ENCODE peak calls at places on chromosomes 5 and 9, in ten cellular contexts. N is endodermal cell; G is CD4-positive, alpha-beta memory T cell; W is Panc1; B is HCT116; V is coronary artery; M is sigmoid colon; P is uterus; A is aorta; X is heart right ventricle. F is an unnamed sample.

GRCh38 chr5:96627792-96628191 is 34.4 kb upstream of the CAST start:
- DNase-seq in N (no peak), G (peak), W (no peak), B (no peak), V (no peak), M (no peak), P (no peak), A (no peak), X (no peak), F (no peak)

GRCh38 chr9:94937214-94937903 is 210.9 kb downstream of the AOPEP start:
- DNase-seq in N (no peak), G (no peak), W (no peak), B (no peak), V (no peak), M (no peak), P (no peak), A (no peak), X (no peak), F (no peak)

GRCh38 chr9:120663380-120663779 is 50.9 kb downstream of the MEGF9 start:
- DNase-seq in N (no peak), G (no peak), W (no peak), B (no peak), V (no peak), M (no peak), P (no peak), A (no peak), X (no peak), F (no peak)

GRCh38 chr5:56460681-56461191 is 227.6 kb upstream of the ANKRD55 start:
- DNase-seq in N (no peak), G (no peak), W (no peak), B (no peak), V (no peak), M (no peak), P (no peak), A (no peak), X (no peak), F (no peak)

GRCh38 chr9:120544441-120544840 is 35.5 kb downstream of the CDK5RAP2 start:
- DNase-seq in N (no peak), G (no peak), W (no peak), B (no peak), V (no peak), M (no peak), P (no peak), A (no peak), X (no peak), F (no peak)

GRCh38 chr9:106717686-106718085 is 145.3 kb upstream of the ZNF462 start:
- DNase-seq in N (no peak), G (no peak), W (no peak), B (peak), V (no peak), M (no peak), P (no peak), A (no peak), X (no peak), F (peak)

GRCh38 chr5:147407094-147407681 is 102.7 kb downstream of the DPYSL3 start:
- DNase-seq in N (no peak), G (no peak), W (no peak), B (no peak), V (peak), M (no peak), P (peak), A (no peak), X (no peak), F (no peak)

GRCh38 chr5:5404376-5404775 is 18.1 kb upstream of the ICE1 start:
- DNase-seq in N (no peak), G (no peak), W (no peak), B (no peak), V (no peak), M (no peak), P (no peak), A (no peak), X (no peak), F (no peak)

GRCh38 chr5:885127-885442 is 7.5 kb downstream of the BRD9 start:
- DNase-seq in N (no peak), G (no peak), W (no peak), B (no peak), V (no peak), M (peak), P (no peak), A (no peak), X (no peak), F (no peak)

GRCh38 chr5:168481330-168481788 is 4.9 kb upstream of the RARS1 start:
- DNase-seq in N (no peak), G (no peak), W (no peak), B (no peak), V (no peak), M (no peak), P (no peak), A (no peak), X (no peak), F (no peak)

GRCh38 chr5:142425286-142426065 is 100.7 kb upstream of the SPRY4 start:
- DNase-seq in N (peak), G (no peak), W (no peak), B (no peak), V (peak), M (no peak), P (no peak), A (no peak), X (no peak), F (no peak)

GRCh38 chr9:81145331-81145963 is 543.9 kb downstream of the TLE1 start:
- DNase-seq in N (no peak), G (no peak), W (no peak), B (no peak), V (no peak), M (no peak), P (no peak), A (no peak), X (no peak), F (no peak)

GRCh38 chr5:100609594-100609993 is 74.4 kb downstream of the FAM174A start:
- DNase-seq in N (no peak), G (no peak), W (no peak), B (no peak), V (no peak), M (no peak), P (no peak), A (no peak), X (no peak), F (no peak)

GRCh38 chr5:145979270-145980223 is 43.2 kb downstream of the SH3RF2 start:
- DNase-seq in N (no peak), G (no peak), W (no peak), B (no peak), V (no peak), M (no peak), P (no peak), A (no peak), X (no peak), F (peak)

GRCh38 chr5:98468188-98468869 is 305.1 kb upstream of the RGMB start:
- DNase-seq in N (no peak), G (no peak), W (peak), B (no peak), V (no peak), M (no peak), P (no peak), A (no peak), X (no peak), F (no peak)

GRCh38 chr5:77449981-77450380 is 42.1 kb downstream of the WDR41 start:
- DNase-seq in N (no peak), G (no peak), W (no peak), B (no peak), V (no peak), M (no peak), P (no peak), A (no peak), X (no peak), F (no peak)

GRCh38 chr5:157918811-157919742 is 60.1 kb upstream of the CLINT1 start:
- DNase-seq in N (no peak), G (peak), W (no peak), B (no peak), V (no peak), M (no peak), P (no peak), A (no peak), X (no peak), F (peak)

GRCh38 chr5:98836175-98836574 is 62.7 kb downstream of the RGMB start:
- DNase-seq in N (no peak), G (no peak), W (no peak), B (no peak), V (no peak), M (no peak), P (no peak), A (no peak), X (no peak), F (no peak)

GRCh38 chr5:124659798-124660197 is 86.6 kb downstream of the ZNF608 start:
- DNase-seq in N (no peak), G (no peak), W (no peak), B (no peak), V (no peak), M (no peak), P (no peak), A (no peak), X (no peak), F (no peak)

GRCh38 chr5:138884094-138884493 is 9.0 kb upstream of the LRRTM2 start:
- DNase-seq in N (peak), G (no peak), W (no peak), B (no peak), V (no peak), M (no peak), P (no peak), A (no peak), X (no peak), F (no peak)

GRCh38 chr9:93126151-93126781 is 7.8 kb downstream of the NINJ1 start:
- DNase-seq in N (peak), G (no peak), W (no peak), B (no peak), V (peak), M (peak), P (peak), A (peak), X (no peak), F (no peak)

GRCh38 chr9:34254966-34255825 is 73.9 kb downstream of the KIF24 start:
- DNase-seq in N (no peak), G (no peak), W (no peak), B (no peak), V (no peak), M (peak), P (peak), A (no peak), X (no peak), F (peak)

GRCh38 chr9:120642129-120642528 is 62.2 kb upstream of the CDK5RAP2 start:
- DNase-seq in N (no peak), G (no peak), W (no peak), B (no peak), V (no peak), M (no peak), P (no peak), A (no peak), X (no peak), F (no peak)

GRCh38 chr5:96247097-96247675 is 185.9 kb downstream of the PCSK1 start:
- DNase-seq in N (peak), G (no peak), W (no peak), B (no peak), V (peak), M (no peak), P (no peak), A (peak), X (peak), F (peak)

GRCh38 chr9:8845376-8845775 is 1045.8 kb upstream of the DMAC1 start:
- DNase-seq in N (no peak), G (no peak), W (no peak), B (no peak), V (no peak), M (no peak), P (no peak), A (no peak), X (peak), F (peak)

GRCh38 chr9:69971643-69972449 is 71.8 kb upstream of the MAMDC2 start:
- DNase-seq in N (peak), G (peak), W (peak), B (peak), V (peak), M (peak), P (peak), A (peak), X (peak), F (peak)

GRCh38 chr9:127960410-127961165 is 20.2 kb downstream of the EEIG1 start:
- DNase-seq in N (no peak), G (no peak), W (no peak), B (no peak), V (no peak), M (no peak), P (no peak), A (no peak), X (no peak), F (no peak)
- H3K27ac ChIP-seq in N (peak), G (peak), W (peak), B (peak), V (no peak), M (peak), P (peak), A (no peak), X (peak), F (peak)

GRCh38 chr5:13508559-13508958 is 435.9 kb downstream of the DNAH5 start:
- DNase-seq in N (no peak), G (no peak), W (no peak), B (no peak), V (no peak), M (no peak), P (no peak), A (no peak), X (no peak), F (no peak)

GRCh38 chr5:13505326-13505725 is 439.2 kb downstream of the DNAH5 start:
- DNase-seq in N (no peak), G (no peak), W (no peak), B (no peak), V (no peak), M (no peak), P (no peak), A (no peak), X (no peak), F (no peak)

GRCh38 chr5:13498279-13498678 is 446.2 kb downstream of the DNAH5 start:
- DNase-seq in N (no peak), G (no peak), W (no peak), B (no peak), V (no peak), M (no peak), P (no peak), A (no peak), X (no peak), F (peak)

DNA sequence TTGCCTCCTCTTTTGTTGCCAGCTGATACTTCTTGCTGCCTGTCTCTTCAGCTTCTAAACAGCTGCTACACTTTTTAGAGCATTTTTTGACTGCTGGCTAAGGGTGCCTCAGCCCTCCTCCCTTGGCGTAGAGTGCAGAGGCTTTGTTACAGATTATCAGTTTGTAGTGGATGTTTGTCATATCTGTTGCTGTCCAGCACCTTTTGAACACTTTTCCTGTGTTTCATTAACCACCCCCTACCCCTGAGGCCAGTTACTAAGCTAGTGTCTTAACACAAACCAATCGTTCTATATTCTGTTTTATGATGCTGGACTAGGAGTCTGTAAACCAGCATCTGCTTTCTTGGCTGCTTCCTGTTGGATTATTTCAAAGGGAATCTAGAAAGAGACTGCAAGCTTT is 441.5 kb downstream of the DNAH5 start:
- DNase-seq in N (no peak), G (no peak), W (no peak), B (no peak), V (no peak), M (no peak), P (no peak), A (no peak), X (no peak), F (no peak)
- H3K27ac ChIP-seq in N (no peak), G (no peak), W (no peak), B (no peak), V (no peak), M (no peak), P (no peak), A (no peak), X (no peak), F (no peak)

DNA sequence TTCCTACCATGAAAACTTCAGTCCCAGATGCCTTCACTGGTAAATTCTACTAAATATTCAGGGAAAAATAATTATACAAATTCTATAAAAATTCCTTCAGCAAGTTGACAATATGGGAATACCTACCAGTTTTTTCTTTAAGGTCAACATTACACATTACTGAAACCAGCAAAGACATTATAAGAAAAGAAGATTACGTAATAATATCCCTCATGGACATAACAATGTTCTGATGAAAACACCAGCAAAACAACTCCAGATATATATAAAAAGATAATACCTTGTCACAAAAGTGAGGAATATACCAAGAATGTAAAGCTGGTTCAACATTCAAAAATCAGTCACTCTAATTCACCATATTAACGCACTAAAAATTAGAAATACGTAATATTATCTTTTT is 507.9 kb downstream of the DMRTA1 start:
- DNase-seq in N (no peak), G (no peak), W (no peak), B (no peak), V (no peak), M (no peak), P (no peak), A (no peak), X (no peak), F (no peak)
- H3K27ac ChIP-seq in N (no peak), G (no peak), W (no peak), B (no peak), V (no peak), M (no peak), P (no peak), A (no peak), X (no peak), F (no peak)

GRCh38 chr5:9059920-9060691 is 485.8 kb downstream of the SEMA5A start:
- DNase-seq in N (peak), G (no peak), W (peak), B (no peak), V (no peak), M (no peak), P (no peak), A (peak), X (peak), F (peak)

GRCh38 chr5:9057406-9058000 is 488.4 kb downstream of the SEMA5A start:
- DNase-seq in N (no peak), G (no peak), W (no peak), B (no peak), V (no peak), M (no peak), P (no peak), A (no peak), X (no peak), F (no peak)

GRCh38 chr5:9056046-9056445 is 489.8 kb downstream of the SEMA5A start:
- DNase-seq in N (no peak), G (no peak), W (no peak), B (no peak), V (no peak), M (no peak), P (no peak), A (no peak), X (no peak), F (no peak)

GRCh38 chr5:9058666-9059065 is 487.2 kb downstream of the SEMA5A start:
- DNase-seq in N (no peak), G (no peak), W (no peak), B (no peak), V (no peak), M (no peak), P (no peak), A (no peak), X (no peak), F (no peak)

GRCh38 chr5:9058161-9058560 is 487.7 kb downstream of the SEMA5A start:
- DNase-seq in N (no peak), G (no peak), W (no peak), B (no peak), V (no peak), M (no peak), P (no peak), A (no peak), X (no peak), F (no peak)
- H3K27ac ChIP-seq in N (no peak), G (no peak), W (no peak), B (no peak), V (no peak), M (no peak), P (no peak), A (no peak), X (no peak), F (no peak)

GRCh38 chr5:67992919-67993318 is 222.6 kb upstream of the PIK3R1 start:
- DNase-seq in N (no peak), G (no peak), W (no peak), B (no peak), V (no peak), M (no peak), P (no peak), A (no peak), X (no peak), F (no peak)
- H3K27ac ChIP-seq in N (no peak), G (no peak), W (no peak), B (no peak), V (no peak), M (peak), P (peak), A (no peak), X (no peak), F (no peak)

GRCh38 chr5:150449491-150450339 is at the start of gene RPS14:
- DNase-seq in N (peak), G (peak), W (peak), B (peak), V (peak), M (peak), P (peak), A (peak), X (peak), F (peak)
- H3K27ac ChIP-seq in N (peak), G (peak), W (peak), B (peak), V (peak), M (peak), P (peak), A (peak), X (peak), F (peak)

DNA sequence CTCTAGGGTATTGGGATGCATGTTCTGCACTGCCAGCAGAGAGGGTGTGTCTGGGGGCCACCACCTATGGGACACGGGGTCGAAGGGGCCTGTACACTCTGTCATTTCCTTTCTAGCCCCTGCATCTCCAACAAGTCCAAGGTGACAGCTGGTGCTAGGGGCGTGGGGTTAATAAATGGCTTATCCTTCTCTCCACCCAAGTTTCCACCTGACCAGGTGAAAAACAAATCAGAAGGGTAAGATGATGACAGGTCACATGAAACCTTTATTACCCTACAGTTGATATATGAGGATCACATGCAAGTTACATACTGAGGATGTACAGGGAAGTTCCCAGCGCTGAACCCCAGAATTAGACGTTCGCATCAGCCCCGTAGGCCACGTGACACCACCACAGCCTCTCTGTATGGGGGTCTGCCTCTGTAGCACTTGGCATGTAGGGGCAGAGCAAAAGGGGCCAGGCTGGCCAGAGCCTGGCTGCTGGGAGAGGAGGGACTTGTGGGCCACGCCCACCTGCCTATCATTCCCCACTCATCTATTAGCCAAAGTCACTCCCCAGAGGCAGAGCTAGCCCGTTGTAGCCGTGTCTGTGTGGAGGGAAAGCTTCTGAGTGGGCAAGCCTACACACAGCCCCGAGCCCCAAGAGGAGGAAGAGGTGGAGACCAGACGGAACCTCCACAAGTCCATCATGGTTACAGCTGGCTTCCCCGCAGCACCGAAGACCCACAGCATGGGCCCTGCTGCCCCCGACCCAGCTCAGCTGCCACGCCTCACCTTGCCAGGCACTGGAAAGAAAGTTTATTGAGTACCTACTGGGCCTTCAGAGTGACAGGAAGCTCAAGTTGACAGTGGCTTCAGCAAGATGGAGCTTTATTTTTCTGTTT is 2.2 kb downstream of the TMEM141 start:
- DNase-seq in N (peak), G (no peak), W (no peak), B (no peak), V (no peak), M (no peak), P (no peak), A (peak), X (no peak), F (no peak)
- H3K27ac ChIP-seq in N (no peak), G (no peak), W (no peak), B (peak), V (no peak), M (no peak), P (no peak), A (no peak), X (no peak), F (no peak)

F was measured in body of pancreas.